ENCODE peak calls at places on chromosomes 4 and X, in seven cellular contexts. One of them, this sample, is unnamed.

GRCh38 chr4:76987153-76987562 is 37.6 kb downstream of the SEPTIN11 start:
- DNase-seq in A549: no peak
- DNase-seq in heart right ventricle: peak
- DNase-seq in HFFc6: peak
- DNase-seq in mucosa of descending colon: no peak
- DNase-seq in IMR-90: peak
- DNase-seq in transverse colon: no peak
- DNase-seq in this sample: no peak

GRCh38 chr4:5524900-5525299 is 183.5 kb downstream of the EVC2 start:
- DNase-seq in IMR-90: peak
- DNase-seq in transverse colon: no peak
- DNase-seq in A549: no peak
- DNase-seq in heart right ventricle: peak
- DNase-seq in HFFc6: no peak
- DNase-seq in mucosa of descending colon: no peak
- DNase-seq in this sample: no peak

GRCh38 chr4:21457086-21457840 is 491.3 kb downstream of the KCNIP4 start:
- DNase-seq in A549: no peak
- DNase-seq in heart right ventricle: no peak
- DNase-seq in HFFc6: no peak
- DNase-seq in IMR-90: no peak
- DNase-seq in transverse colon: no peak
- DNase-seq in mucosa of descending colon: no peak
- DNase-seq in this sample: no peak

GRCh38 chr4:20882500-20882899 is 182.2 kb downstream of the PACRGL start:
- DNase-seq in transverse colon: no peak
- DNase-seq in HFFc6: no peak
- DNase-seq in A549: no peak
- DNase-seq in mucosa of descending colon: no peak
- DNase-seq in heart right ventricle: no peak
- DNase-seq in IMR-90: no peak
- DNase-seq in this sample: no peak

GRCh38 chr4:10623241-10623640 is 61.3 kb downstream of the CLNK start:
- DNase-seq in IMR-90: peak
- DNase-seq in A549: no peak
- DNase-seq in heart right ventricle: no peak
- DNase-seq in transverse colon: no peak
- DNase-seq in mucosa of descending colon: no peak
- DNase-seq in HFFc6: peak
- DNase-seq in this sample: no peak

GRCh38 chr4:13919021-13919441 is 291.5 kb upstream of the BOD1L1 start:
- DNase-seq in transverse colon: no peak
- DNase-seq in HFFc6: peak
- DNase-seq in mucosa of descending colon: no peak
- DNase-seq in A549: no peak
- DNase-seq in IMR-90: peak
- DNase-seq in heart right ventricle: no peak
- DNase-seq in this sample: no peak

GRCh38 chr4:158020734-158021346 is 152.0 kb downstream of the GASK1B start:
- DNase-seq in mucosa of descending colon: no peak
- DNase-seq in heart right ventricle: no peak
- DNase-seq in IMR-90: peak
- DNase-seq in HFFc6: peak
- DNase-seq in A549: peak
- DNase-seq in transverse colon: no peak
- DNase-seq in this sample: no peak

GRCh38 chr4:14575919-14576318 is 426.4 kb upstream of the CPEB2 start:
- DNase-seq in IMR-90: no peak
- DNase-seq in heart right ventricle: no peak
- DNase-seq in transverse colon: no peak
- DNase-seq in mucosa of descending colon: no peak
- DNase-seq in HFFc6: no peak
- DNase-seq in A549: no peak
- DNase-seq in this sample: no peak

GRCh38 chr4:145034727-145035211 is 63.2 kb downstream of the ANAPC10 start:
- DNase-seq in mucosa of descending colon: no peak
- DNase-seq in heart right ventricle: no peak
- DNase-seq in transverse colon: no peak
- DNase-seq in A549: no peak
- DNase-seq in IMR-90: peak
- DNase-seq in HFFc6: peak
- DNase-seq in this sample: no peak

GRCh38 chrX:140434347-140434746 is 70.5 kb downstream of the SOX3 start:
- DNase-seq in HFFc6: no peak
- DNase-seq in A549: no peak
- DNase-seq in heart right ventricle: no peak
- DNase-seq in IMR-90: no peak
- DNase-seq in transverse colon: no peak
- DNase-seq in mucosa of descending colon: no peak
- DNase-seq in this sample: no peak

GRCh38 chr4:23924556-23924955 is 34.7 kb upstream of the PPARGC1A start:
- DNase-seq in heart right ventricle: no peak
- DNase-seq in IMR-90: no peak
- DNase-seq in mucosa of descending colon: no peak
- DNase-seq in transverse colon: no peak
- DNase-seq in A549: no peak
- DNase-seq in HFFc6: no peak
- DNase-seq in this sample: no peak
- TF ChIP-seq CTCF in heart right ventricle: no peak
- TF ChIP-seq CTCF in IMR-90: no peak
- TF ChIP-seq CTCF in mucosa of descending colon: no peak
- TF ChIP-seq CTCF in transverse colon: no peak
- TF ChIP-seq CTCF in A549: no peak
- TF ChIP-seq CTCF in HFFc6: no peak
- TF ChIP-seq CTCF in this sample: no peak

GRCh38 chrX:47158781-47159180 is 13.8 kb downstream of the RBM10 start:
- DNase-seq in HFFc6: no peak
- DNase-seq in A549: no peak
- DNase-seq in IMR-90: no peak
- DNase-seq in mucosa of descending colon: no peak
- DNase-seq in heart right ventricle: no peak
- DNase-seq in transverse colon: no peak
- DNase-seq in this sample: no peak

GRCh38 chrX:47156611-47157520 is 11.8 kb downstream of the RBM10 start:
- DNase-seq in A549: no peak
- DNase-seq in heart right ventricle: no peak
- DNase-seq in mucosa of descending colon: no peak
- DNase-seq in HFFc6: no peak
- DNase-seq in transverse colon: no peak
- DNase-seq in IMR-90: no peak
- DNase-seq in this sample: peak

GRCh38 chrX:47162927-47163583 is 18.0 kb downstream of the RBM10 start:
- DNase-seq in heart right ventricle: no peak
- DNase-seq in mucosa of descending colon: no peak
- DNase-seq in A549: no peak
- DNase-seq in IMR-90: no peak
- DNase-seq in HFFc6: no peak
- DNase-seq in transverse colon: no peak
- DNase-seq in this sample: no peak

GRCh38 chrX:47160781-47161180 is 15.8 kb downstream of the RBM10 start:
- DNase-seq in A549: no peak
- DNase-seq in mucosa of descending colon: no peak
- DNase-seq in heart right ventricle: no peak
- DNase-seq in IMR-90: no peak
- DNase-seq in transverse colon: no peak
- DNase-seq in HFFc6: no peak
- DNase-seq in this sample: no peak

GRCh38 chrX:47158131-47158530 is 13.1 kb downstream of the RBM10 start:
- DNase-seq in A549: no peak
- DNase-seq in mucosa of descending colon: no peak
- DNase-seq in HFFc6: no peak
- DNase-seq in transverse colon: no peak
- DNase-seq in IMR-90: no peak
- DNase-seq in heart right ventricle: no peak
- DNase-seq in this sample: no peak
- TF ChIP-seq CTCF in A549: no peak
- TF ChIP-seq CTCF in mucosa of descending colon: no peak
- TF ChIP-seq CTCF in HFFc6: peak
- TF ChIP-seq CTCF in transverse colon: no peak
- TF ChIP-seq CTCF in IMR-90: no peak
- TF ChIP-seq CTCF in heart right ventricle: no peak
- TF ChIP-seq CTCF in this sample: no peak

GRCh38 chrX:102650903-102651241 is 411 bp upstream of the GPRASP1 start:
- DNase-seq in heart right ventricle: no peak
- DNase-seq in mucosa of descending colon: no peak
- DNase-seq in transverse colon: no peak
- DNase-seq in HFFc6: no peak
- DNase-seq in IMR-90: no peak
- DNase-seq in A549: no peak
- DNase-seq in this sample: no peak
- TF ChIP-seq CTCF in heart right ventricle: no peak
- TF ChIP-seq CTCF in mucosa of descending colon: no peak
- TF ChIP-seq CTCF in transverse colon: no peak
- TF ChIP-seq CTCF in HFFc6: no peak
- TF ChIP-seq CTCF in IMR-90: no peak
- TF ChIP-seq CTCF in A549: no peak
- TF ChIP-seq CTCF in this sample: no peak

GRCh38 chr4:26466871-26467270 is 23.4 kb downstream of the CCKAR start:
- DNase-seq in IMR-90: no peak
- DNase-seq in transverse colon: no peak
- DNase-seq in HFFc6: no peak
- DNase-seq in mucosa of descending colon: no peak
- DNase-seq in A549: no peak
- DNase-seq in heart right ventricle: no peak
- DNase-seq in this sample: no peak

GRCh38 chr4:26468977-26469376 is 21.3 kb downstream of the CCKAR start:
- DNase-seq in heart right ventricle: no peak
- DNase-seq in A549: no peak
- DNase-seq in HFFc6: no peak
- DNase-seq in transverse colon: no peak
- DNase-seq in mucosa of descending colon: no peak
- DNase-seq in IMR-90: no peak
- DNase-seq in this sample: no peak

GRCh38 chr4:26468283-26468949 is 21.9 kb downstream of the CCKAR start:
- DNase-seq in mucosa of descending colon: no peak
- DNase-seq in HFFc6: no peak
- DNase-seq in heart right ventricle: no peak
- DNase-seq in IMR-90: no peak
- DNase-seq in transverse colon: no peak
- DNase-seq in A549: no peak
- DNase-seq in this sample: no peak

GRCh38 chr4:26464420-26465095 is 25.7 kb downstream of the CCKAR start:
- DNase-seq in IMR-90: no peak
- DNase-seq in HFFc6: no peak
- DNase-seq in transverse colon: no peak
- DNase-seq in heart right ventricle: no peak
- DNase-seq in mucosa of descending colon: no peak
- DNase-seq in A549: no peak
- DNase-seq in this sample: no peak

DNA sequence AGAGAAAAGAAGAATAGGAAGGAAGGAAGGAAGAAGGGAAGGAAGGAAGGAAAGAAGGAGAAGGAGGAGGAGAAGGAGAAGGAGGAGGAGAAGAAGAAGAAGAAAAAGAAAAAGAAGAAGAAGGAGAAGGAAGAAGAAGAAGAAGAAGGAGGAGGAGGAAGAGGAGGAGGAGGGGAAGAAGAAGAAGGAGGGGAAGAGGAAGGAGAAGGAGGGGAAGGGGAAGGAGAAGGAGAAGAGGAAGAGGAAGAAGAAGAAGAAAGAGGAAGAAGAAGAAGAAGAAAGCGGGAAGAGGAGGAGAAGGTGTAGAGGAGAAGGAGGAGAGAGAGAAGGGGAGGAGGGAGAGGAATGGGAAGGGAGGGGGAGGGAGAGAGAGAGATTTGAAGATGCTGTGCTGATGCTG is 22.6 kb downstream of the CCKAR start:
- DNase-seq in mucosa of descending colon: no peak
- DNase-seq in transverse colon: no peak
- DNase-seq in HFFc6: no peak
- DNase-seq in heart right ventricle: no peak
- DNase-seq in A549: no peak
- DNase-seq in IMR-90: no peak
- DNase-seq in this sample: no peak
- TF ChIP-seq CTCF in mucosa of descending colon: no peak
- TF ChIP-seq CTCF in transverse colon: no peak
- TF ChIP-seq CTCF in HFFc6: no peak
- TF ChIP-seq CTCF in heart right ventricle: no peak
- TF ChIP-seq CTCF in A549: no peak
- TF ChIP-seq CTCF in IMR-90: no peak
- TF ChIP-seq CTCF in this sample: no peak